ENCODE peak calls at places on chromosomes 3 and 15, in five cellular contexts. One of them, this sample, is unnamed.

GRCh38 chr15:75198560-75199346 is 2.9 kb upstream of the C15orf39 start:
- DNase-seq in HFFc6: peak; percentile 42
- DNase-seq in AG10803: no peak
- DNase-seq in amniotic stem cell: no peak
- DNase-seq in anterior cingulate cortex: no peak
- DNase-seq in this sample: no peak

GRCh38 chr3:55362206-55362960 is 124.7 kb downstream of the WNT5A start:
- DNase-seq in HFFc6: peak; percentile 35
- DNase-seq in AG10803: peak; percentile 47
- DNase-seq in amniotic stem cell: no peak
- DNase-seq in anterior cingulate cortex: no peak
- DNase-seq in this sample: no peak

GRCh38 chr3:174100744-174101143 is 703.2 kb downstream of the NLGN1 start:
- DNase-seq in HFFc6: no peak
- DNase-seq in AG10803: no peak
- DNase-seq in amniotic stem cell: no peak
- DNase-seq in anterior cingulate cortex: no peak
- DNase-seq in this sample: no peak

GRCh38 chr3:124669470-124669869 is 60.8 kb upstream of the UMPS start:
- DNase-seq in HFFc6: peak; percentile 73
- DNase-seq in AG10803: peak; percentile 61
- DNase-seq in amniotic stem cell: peak; percentile 27
- DNase-seq in anterior cingulate cortex: no peak
- DNase-seq in this sample: no peak

GRCh38 chr3:125357032-125357658 is 18.0 kb downstream of the ZNF148 start:
- DNase-seq in HFFc6: no peak
- DNase-seq in AG10803: peak; percentile 44
- DNase-seq in amniotic stem cell: no peak
- DNase-seq in anterior cingulate cortex: no peak
- DNase-seq in this sample: no peak

GRCh38 chr3:123620338-123620737 is 35.5 kb upstream of the HACD2 start:
- DNase-seq in HFFc6: no peak
- DNase-seq in AG10803: no peak
- DNase-seq in amniotic stem cell: no peak
- DNase-seq in anterior cingulate cortex: no peak
- DNase-seq in this sample: no peak

GRCh38 chr3:122943828-122944190 is 83.8 kb downstream of the SEMA5B start:
- DNase-seq in HFFc6: no peak
- DNase-seq in AG10803: no peak
- DNase-seq in amniotic stem cell: no peak
- DNase-seq in anterior cingulate cortex: no peak
- DNase-seq in this sample: no peak

GRCh38 chr15:74614744-74615312 is 808 bp upstream of the CLK3 start:
- DNase-seq in HFFc6: peak; percentile 62
- DNase-seq in AG10803: peak; percentile 80
- DNase-seq in amniotic stem cell: peak; percentile 42
- DNase-seq in anterior cingulate cortex: peak; percentile 65
- DNase-seq in this sample: peak; percentile 54

GRCh38 chr3:132399054-132399929 is 18.0 kb upstream of the DNAJC13 start:
- DNase-seq in HFFc6: peak; percentile 60
- DNase-seq in AG10803: peak; percentile 69
- DNase-seq in amniotic stem cell: peak; percentile 22
- DNase-seq in anterior cingulate cortex: no peak
- DNase-seq in this sample: no peak

GRCh38 chr15:60695713-60696522 is 217.0 kb upstream of the ICE2 start:
- DNase-seq in HFFc6: no peak
- DNase-seq in AG10803: peak; percentile 10
- DNase-seq in amniotic stem cell: no peak
- DNase-seq in anterior cingulate cortex: no peak
- DNase-seq in this sample: no peak

GRCh38 chr15:69293741-69294615 is 4.7 kb upstream of the PAQR5 start:
- DNase-seq in HFFc6: no peak
- DNase-seq in AG10803: no peak
- DNase-seq in amniotic stem cell: no peak
- DNase-seq in anterior cingulate cortex: no peak
- DNase-seq in this sample: no peak

GRCh38 chr15:77554306-77555080 is 78.2 kb downstream of the LINGO1 start:
- DNase-seq in HFFc6: no peak
- DNase-seq in AG10803: no peak
- DNase-seq in amniotic stem cell: no peak
- DNase-seq in anterior cingulate cortex: peak; percentile 50
- DNase-seq in this sample: no peak

GRCh38 chr15:34122771-34123183 is 20.9 kb downstream of the PGBD4 start:
- DNase-seq in HFFc6: peak; percentile 97
- DNase-seq in AG10803: peak; percentile 75
- DNase-seq in amniotic stem cell: no peak
- DNase-seq in anterior cingulate cortex: no peak
- DNase-seq in this sample: no peak

GRCh38 chr3:10935846-10936631 is 56.5 kb upstream of the SLC6A1 start:
- DNase-seq in HFFc6: no peak
- DNase-seq in AG10803: no peak
- DNase-seq in amniotic stem cell: no peak
- DNase-seq in anterior cingulate cortex: no peak
- DNase-seq in this sample: no peak

GRCh38 chr3:69304396-69304795 is 81.5 kb downstream of the FRMD4B start:
- DNase-seq in HFFc6: no peak
- DNase-seq in AG10803: no peak
- DNase-seq in amniotic stem cell: no peak
- DNase-seq in anterior cingulate cortex: no peak
- DNase-seq in this sample: no peak

GRCh38 chr3:180036678-180037455 is at the start of gene PEX5L:
- DNase-seq in HFFc6: no peak
- DNase-seq in AG10803: peak; percentile 19
- DNase-seq in amniotic stem cell: peak; percentile 7
- DNase-seq in anterior cingulate cortex: peak; percentile 44
- DNase-seq in this sample: no peak

GRCh38 chr15:36109943-36110658 is 469.3 kb upstream of the CDIN1 start:
- DNase-seq in HFFc6: peak; percentile 31
- DNase-seq in AG10803: peak; percentile 63
- DNase-seq in amniotic stem cell: no peak
- DNase-seq in anterior cingulate cortex: no peak
- DNase-seq in this sample: no peak

GRCh38 chr15:31499236-31499952 is 172.8 kb downstream of the KLF13 start:
- DNase-seq in HFFc6: no peak
- DNase-seq in AG10803: no peak
- DNase-seq in amniotic stem cell: no peak
- DNase-seq in anterior cingulate cortex: no peak
- DNase-seq in this sample: no peak

GRCh38 chr3:68009865-68010264 is 355.5 kb upstream of the SUCLG2 start:
- DNase-seq in HFFc6: no peak
- DNase-seq in AG10803: no peak
- DNase-seq in amniotic stem cell: no peak
- DNase-seq in anterior cingulate cortex: no peak
- DNase-seq in this sample: no peak

GRCh38 chr3:14513566-14514322 is 26.4 kb downstream of the GRIP2 start:
- DNase-seq in HFFc6: no peak
- DNase-seq in AG10803: no peak
- DNase-seq in amniotic stem cell: no peak
- DNase-seq in anterior cingulate cortex: no peak
- DNase-seq in this sample: no peak

GRCh38 chr3:42581400-42581708 is 413 bp downstream of the SEC22C start:
- DNase-seq in HFFc6: no peak
- DNase-seq in AG10803: no peak
- DNase-seq in amniotic stem cell: no peak
- DNase-seq in anterior cingulate cortex: no peak
- DNase-seq in this sample: no peak

GRCh38 chr15:58731756-58732535 is 17.6 kb downstream of the ADAM10 start:
- DNase-seq in HFFc6: peak; percentile 48
- DNase-seq in AG10803: peak; percentile 67
- DNase-seq in amniotic stem cell: no peak
- DNase-seq in anterior cingulate cortex: no peak
- DNase-seq in this sample: no peak

GRCh38 chr3:63580151-63580550 is 72.3 kb upstream of the SNTN start:
- DNase-seq in HFFc6: no peak
- DNase-seq in AG10803: peak; percentile 4
- DNase-seq in amniotic stem cell: no peak
- DNase-seq in anterior cingulate cortex: no peak
- DNase-seq in this sample: no peak

GRCh38 chr3:37620071-37620635 is 241.5 kb upstream of the CTDSPL start:
- DNase-seq in HFFc6: no peak
- DNase-seq in AG10803: no peak
- DNase-seq in amniotic stem cell: no peak
- DNase-seq in anterior cingulate cortex: no peak
- DNase-seq in this sample: no peak

GRCh38 chr3:16272588-16272987 is 7.6 kb downstream of the OXNAD1 start:
- DNase-seq in HFFc6: no peak
- DNase-seq in AG10803: no peak
- DNase-seq in amniotic stem cell: no peak
- DNase-seq in anterior cingulate cortex: no peak
- DNase-seq in this sample: no peak

GRCh38 chr3:133691410-133692107 is 29.8 kb upstream of the TOPBP1 start:
- DNase-seq in HFFc6: peak; percentile 11
- DNase-seq in AG10803: peak; percentile 4
- DNase-seq in amniotic stem cell: no peak
- DNase-seq in anterior cingulate cortex: no peak
- DNase-seq in this sample: no peak

GRCh38 chr15:62163847-62164499 is 1.1 kb downstream of the C2CD4B start:
- DNase-seq in HFFc6: no peak
- DNase-seq in AG10803: no peak
- DNase-seq in amniotic stem cell: no peak
- DNase-seq in anterior cingulate cortex: no peak
- DNase-seq in this sample: no peak

GRCh38 chr3:108552267-108553159 is 36.7 kb downstream of the CIP2A start:
- DNase-seq in HFFc6: peak; percentile 52
- DNase-seq in AG10803: peak; percentile 51
- DNase-seq in amniotic stem cell: peak; percentile 31
- DNase-seq in anterior cingulate cortex: no peak
- DNase-seq in this sample: peak; percentile 14

GRCh38 chr3:89098964-89099585 is 8.3 kb upstream of the EPHA3 start:
- DNase-seq in HFFc6: peak; percentile 33
- DNase-seq in AG10803: peak; percentile 66
- DNase-seq in amniotic stem cell: peak; percentile 46
- DNase-seq in anterior cingulate cortex: no peak
- DNase-seq in this sample: peak; percentile 22

GRCh38 chr15:29319823-29320222 is 50.2 kb upstream of the NSMCE3 start:
- DNase-seq in HFFc6: no peak
- DNase-seq in AG10803: no peak
- DNase-seq in amniotic stem cell: no peak
- DNase-seq in anterior cingulate cortex: no peak
- DNase-seq in this sample: no peak

GRCh38 chr3:71062920-71063767 is 520.4 kb downstream of the FOXP1 start:
- DNase-seq in HFFc6: no peak
- DNase-seq in AG10803: peak; percentile 30
- DNase-seq in amniotic stem cell: no peak
- DNase-seq in anterior cingulate cortex: no peak
- DNase-seq in this sample: no peak